ENCODE peak calls at places on chromosome 2, in seven cellular contexts. P, K, O, Z, G, S and D are unnamed samples.

GRCh38 chr2:74548919-74549684 is 4.6 kb downstream of the LOXL3 start:
- DNase-seq in P (no peak), K (peak), O (peak), Z (peak), G (peak), S (peak), D (peak)

GRCh38 chr2:114550895-114551793 is 108.7 kb downstream of the DPP10 start:
- DNase-seq in P (no peak), K (peak), O (peak), Z (peak), G (no peak), S (peak), D (peak)

GRCh38 chr2:47655563-47655880 is 127.4 kb upstream of the MSH6 start:
- DNase-seq in P (no peak), K (no peak), O (no peak), Z (no peak), G (no peak), S (no peak), D (no peak)

GRCh38 chr2:29215739-29216608 is 100.8 kb downstream of the CLIP4 start:
- DNase-seq in P (no peak), K (no peak), O (no peak), Z (no peak), G (no peak), S (no peak), D (no peak)

GRCh38 chr2:106996136-106996769 is 110.3 kb upstream of the ST6GAL2 start:
- DNase-seq in P (no peak), K (no peak), O (no peak), Z (no peak), G (no peak), S (no peak), D (no peak)

GRCh38 chr2:21970971-21971370 is 847.2 kb downstream of the TDRD15 start:
- DNase-seq in P (no peak), K (no peak), O (no peak), Z (no peak), G (no peak), S (no peak), D (no peak)

GRCh38 chr2:130766037-130766436 is 10.7 kb downstream of the AMER3 start:
- DNase-seq in P (no peak), K (no peak), O (no peak), Z (no peak), G (no peak), S (no peak), D (no peak)

GRCh38 chr2:8234253-8234652 is 447.6 kb upstream of the ID2 start:
- DNase-seq in P (no peak), K (no peak), O (no peak), Z (no peak), G (no peak), S (no peak), D (no peak)

GRCh38 chr2:169362346-169363026 is at the start of gene LRP2:
- DNase-seq in P (peak), K (peak), O (peak), Z (no peak), G (no peak), S (peak), D (peak)

GRCh38 chr2:134158295-134158694 is 95.6 kb upstream of the MGAT5 start:
- DNase-seq in P (no peak), K (no peak), O (no peak), Z (no peak), G (no peak), S (no peak), D (no peak)

GRCh38 chr2:84959494-84960156 is 11.3 kb upstream of the KCMF1 start:
- DNase-seq in P (no peak), K (no peak), O (peak), Z (peak), G (no peak), S (no peak), D (no peak)

GRCh38 chr2:172442072-172442895 is 14.9 kb downstream of the ITGA6 start:
- DNase-seq in P (peak), K (peak), O (peak), Z (peak), G (peak), S (peak), D (peak)

GRCh38 chr2:133821107-133821760 is 253.0 kb upstream of the NCKAP5 start:
- DNase-seq in P (no peak), K (no peak), O (peak), Z (peak), G (no peak), S (no peak), D (no peak)